ENCODE peak calls at places on chromosomes 6 and 20, in four cellular contexts. U, G, O and K are unnamed samples.

GRCh38 chr6:32752580-32752979 is 10.8 kb downstream of the HLA-DQB2 start:
- DNase-seq in O (no peak), U (no peak), G (no peak), K (no peak)

GRCh38 chr6:31763617-31763940 is 1.1 kb downstream of the SAPCD1 start:
- DNase-seq in O (no peak), U (no peak), G (no peak), K (no peak)

GRCh38 chr6:50249493-50249892 is 199.8 kb upstream of the DEFB112 start:
- DNase-seq in U (no peak), O (no peak), G (no peak), K (no peak)

GRCh38 chr6:169669889-169670288 is 31.9 kb downstream of the WDR27 start:
- DNase-seq in O (no peak), U (no peak), G (no peak), K (no peak)

GRCh38 chr6:96877151-96877550 is 20.5 kb downstream of the NDUFAF4 start:
- DNase-seq in U (no peak), O (no peak), G (no peak), K (no peak)

GRCh38 chr6:126388235-126388634 is 48.3 kb downstream of the CENPW start:
- DNase-seq in O (no peak), U (no peak), G (no peak), K (no peak)

GRCh38 chr6:71476371-71476770 is 187.8 kb downstream of the OGFRL1 start:
- DNase-seq in U (no peak), O (no peak), G (no peak), K (no peak)

GRCh38 chr20:11229772-11230171 is 556.0 kb upstream of the JAG1 start:
- DNase-seq in G (peak; percentile 91), O (no peak), U (peak; percentile 33), K (no peak)

GRCh38 chr20:46940616-46941015 is 46.0 kb downstream of the EYA2 start:
- DNase-seq in O (no peak), G (no peak), U (no peak), K (no peak)

GRCh38 chr6:150207931-150208570 is 65.2 kb downstream of the PPP1R14C start:
- DNase-seq in G (no peak), O (no peak), U (no peak), K (no peak)
- H3K27ac ChIP-seq in G (no peak overlapping the region), O (no peak overlapping the region), U (no peak overlapping the region), K (no peak overlapping the region)

DNA sequence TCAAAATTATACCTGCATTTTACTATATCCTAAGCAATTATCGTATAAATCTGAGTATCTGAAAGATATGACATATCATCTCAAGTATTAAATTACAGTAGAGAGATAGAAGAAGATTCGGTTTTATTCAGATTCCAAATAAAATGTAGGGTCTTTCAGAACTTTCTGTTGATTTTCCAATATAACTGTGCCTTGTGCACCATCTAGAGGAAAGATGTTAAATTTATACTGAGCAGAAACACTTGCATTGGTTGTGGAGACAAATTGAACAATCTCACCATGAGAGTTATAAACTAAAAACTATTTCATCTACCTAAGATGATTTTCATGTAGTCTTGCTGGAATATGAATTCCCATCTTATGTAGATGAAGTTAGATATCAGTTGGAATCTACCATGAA is 26.8 kb upstream of the HSF2 start:
- DNase-seq in O (no peak), G (no peak), U (no peak), K (no peak)
- TF ChIP-seq CTCF in O (no peak), G (peak; percentile 29), U (peak; percentile 48), K (no peak)

GRCh38 chr6:2659882-2660281 is 90.8 kb downstream of the MYLK4 start:
- DNase-seq in U (no peak), G (no peak), O (no peak), K (no peak)
- H3K27ac ChIP-seq in U (no peak overlapping the region), G (no peak overlapping the region), O (no peak overlapping the region), K (no peak overlapping the region)

DNA sequence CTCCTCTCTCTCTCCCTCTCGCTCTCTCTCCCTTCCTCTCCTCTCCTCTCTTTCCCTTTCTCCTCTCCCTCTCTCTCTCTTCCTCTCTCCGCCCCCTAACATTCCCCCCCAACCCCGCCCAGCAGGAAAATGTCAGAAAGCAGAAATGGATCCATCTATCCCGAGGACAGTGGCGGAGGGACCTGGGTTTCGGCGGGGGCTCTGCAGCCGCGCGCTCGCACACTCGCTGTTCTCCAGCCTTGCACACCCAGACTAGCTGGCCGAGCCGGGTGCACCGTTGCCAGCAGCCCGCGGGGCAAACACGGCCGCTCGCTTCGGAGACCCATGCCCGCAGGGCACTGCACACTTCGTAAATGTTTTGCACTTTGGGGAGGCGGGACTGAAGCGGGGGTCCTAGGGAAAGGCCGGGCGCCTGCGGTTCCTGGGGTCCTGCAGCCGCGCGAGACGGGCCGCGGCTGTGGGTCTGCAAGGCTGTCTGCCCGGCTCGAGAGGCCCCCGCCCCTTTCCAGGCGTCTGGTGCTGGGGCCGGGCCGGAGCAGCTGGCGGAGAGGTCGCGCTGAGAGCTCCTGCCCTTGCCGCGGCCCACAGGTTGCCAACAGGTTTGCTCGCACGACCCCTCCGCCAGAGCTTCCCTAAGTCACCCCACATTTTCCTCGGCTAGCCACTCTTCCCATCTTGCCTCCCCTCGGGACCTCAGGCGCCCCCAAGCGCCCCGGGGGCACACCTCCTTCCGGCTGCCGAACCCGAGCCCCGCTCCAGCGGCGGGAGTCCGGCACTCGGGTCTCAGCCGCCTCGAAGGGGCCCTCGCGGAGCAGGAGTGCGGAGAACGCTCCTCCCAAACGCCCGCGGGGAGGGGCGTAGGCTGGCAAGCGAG is 818 bp upstream of the MDGA1 start:
- DNase-seq in U (peak; percentile 35), G (peak; percentile 69), O (peak; percentile 58), K (peak; percentile 46)
- TF ChIP-seq CTCF in U (no peak), G (no peak), O (no peak), K (no peak)

GRCh38 chr20:3046677-3047462 is 1.0 kb downstream of the MRPS26 start:
- DNase-seq in U (no peak), G (no peak), O (peak; percentile 52), K (no peak)
- H3K27ac ChIP-seq in U (peak overlapping the region; percentile 96), G (peak overlapping the region; percentile 92), O (peak overlapping the region; percentile 90), K (no peak overlapping the region)

GRCh38 chr6:52670502-52671409 is at the start of gene TMEM14A:
- DNase-seq in G (peak; percentile 95), U (peak; percentile 94), O (peak; percentile 96), K (peak; percentile 92)
- TF ChIP-seq CTCF in G (peak; percentile 15), U (peak; percentile 29), O (no peak), K (no peak)

GRCh38 chr6:121884621-121885020 is 449.2 kb downstream of the GJA1 start:
- DNase-seq in G (no peak), O (no peak), U (no peak), K (no peak)

GRCh38 chr6:121884056-121884455 is 448.6 kb downstream of the GJA1 start:
- DNase-seq in O (no peak), G (no peak), U (no peak), K (no peak)

GRCh38 chr6:121887724-121888123 is 452.3 kb downstream of the GJA1 start:
- DNase-seq in G (no peak), O (no peak), U (no peak), K (no peak)

GRCh38 chr6:121886223-121886830 is 450.9 kb downstream of the GJA1 start:
- DNase-seq in U (no peak), G (no peak), O (no peak), K (no peak)

GRCh38 chr6:121885399-121886152 is 450.1 kb downstream of the GJA1 start:
- DNase-seq in G (no peak), O (no peak), U (no peak), K (no peak)
- H3K27ac ChIP-seq in G (no peak overlapping the region), O (no peak overlapping the region), U (no peak overlapping the region), K (no peak overlapping the region)

DNA sequence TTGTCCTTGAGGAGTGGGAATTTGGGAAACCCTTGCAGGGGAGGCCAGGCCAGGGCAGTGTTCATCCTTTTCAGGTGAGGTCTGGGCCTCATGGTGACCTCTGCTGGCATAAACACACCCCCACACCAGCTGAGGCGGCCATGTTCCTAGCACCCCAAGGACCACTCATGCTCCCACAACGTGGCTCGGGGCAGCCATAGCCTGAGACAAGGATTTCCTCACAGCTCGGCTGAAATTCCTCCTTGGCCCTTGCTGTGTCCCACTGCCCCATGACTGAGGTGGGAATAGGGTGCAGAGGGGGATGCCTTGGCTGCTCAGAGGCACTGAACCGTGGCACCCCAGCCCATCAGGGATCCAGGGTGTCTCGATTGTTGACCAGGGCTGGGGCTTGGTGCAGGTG is 27.3 kb upstream of the SPDEF start:
- DNase-seq in G (no peak), O (no peak), U (no peak), K (no peak)
- TF ChIP-seq CTCF in G (no peak), O (no peak), U (no peak), K (no peak)

GRCh38 chr6:14337157-14337556 is 219.6 kb downstream of the CD83 start:
- DNase-seq in G (no peak), U (no peak), O (no peak), K (no peak)

GRCh38 chr6:14344486-14344885 is 226.9 kb downstream of the CD83 start:
- DNase-seq in U (no peak), O (no peak), G (no peak), K (no peak)

GRCh38 chr6:14339172-14339571 is 221.6 kb downstream of the CD83 start:
- DNase-seq in U (no peak), O (no peak), G (no peak), K (no peak)

GRCh38 chr6:14335071-14335470 is 217.5 kb downstream of the CD83 start:
- DNase-seq in U (no peak), G (no peak), O (no peak), K (no peak)

DNA sequence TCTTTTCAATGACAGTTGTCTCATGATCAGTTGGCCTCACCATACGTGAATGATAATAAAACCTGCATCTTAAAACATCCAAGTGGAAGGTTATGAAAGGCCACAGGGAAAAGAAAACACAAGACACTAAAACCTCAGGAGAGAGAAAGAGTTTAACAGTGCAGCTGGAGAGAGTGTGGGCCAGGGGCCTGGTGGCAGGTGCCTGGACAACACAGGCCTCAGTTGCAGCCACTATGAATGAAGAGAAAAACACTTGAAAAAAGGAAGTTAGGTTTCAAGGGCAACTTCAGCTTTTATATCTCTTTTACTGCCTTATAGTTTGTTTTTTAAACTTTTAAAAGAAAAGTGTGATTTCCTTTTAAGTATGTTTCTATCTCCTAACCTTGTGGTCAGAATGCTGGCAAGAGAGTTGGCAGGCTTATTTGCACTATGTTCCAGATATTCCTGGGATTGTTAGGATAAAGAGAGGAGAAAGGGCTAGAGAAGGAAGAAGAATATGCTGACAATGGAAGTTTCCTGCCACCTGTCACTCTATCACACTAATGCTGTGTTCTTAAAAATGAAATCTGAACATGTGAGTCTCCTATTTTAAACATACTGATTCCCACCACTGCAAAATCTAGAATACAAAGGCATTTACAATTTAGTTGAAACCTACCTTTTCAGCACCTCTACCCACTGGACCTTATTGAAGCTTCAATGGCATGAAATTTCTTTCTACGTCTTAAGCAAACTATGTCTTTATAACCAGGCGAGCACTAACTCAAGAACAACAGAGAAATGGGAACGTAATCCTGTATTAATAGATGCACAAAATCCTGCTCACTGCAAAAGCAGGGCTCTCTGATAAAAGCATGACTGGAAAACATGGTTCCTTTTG is 222.4 kb downstream of the CD83 start:
- DNase-seq in G (no peak), U (no peak), O (no peak), K (no peak)
- H3K27ac ChIP-seq in G (no peak overlapping the region), U (no peak overlapping the region), O (no peak overlapping the region), K (no peak overlapping the region)